ENCODE peak calls at places on chromosomes 11 and 22, in nine cellular contexts. One of them, this sample, is unnamed.

GRCh38 chr22:36846271-36846670 is 14.5 kb upstream of the NCF4 start:
- DNase-seq in neural progenitor cell: no peak
- DNase-seq in lower leg skin: no peak
- DNase-seq in keratinocyte: no peak
- DNase-seq in fibroblast of pulmonary artery: no peak
- DNase-seq in tibial nerve: no peak
- DNase-seq in tibial artery: no peak
- DNase-seq in IMR-90: no peak
- DNase-seq in left ventricle myocardium inferior: no peak
- DNase-seq in this sample: no peak

GRCh38 chr22:46546466-46547178 is 9.2 kb upstream of the CELSR1 start:
- DNase-seq in neural progenitor cell: peak
- DNase-seq in tibial artery: no peak
- DNase-seq in left ventricle myocardium inferior: peak
- DNase-seq in fibroblast of pulmonary artery: peak
- DNase-seq in tibial nerve: no peak
- DNase-seq in IMR-90: peak
- DNase-seq in lower leg skin: no peak
- DNase-seq in keratinocyte: no peak
- DNase-seq in this sample: peak

GRCh38 chr11:60971520-60971919 is at the start of gene CD6:
- DNase-seq in tibial artery: no peak
- DNase-seq in tibial nerve: no peak
- DNase-seq in neural progenitor cell: no peak
- DNase-seq in keratinocyte: no peak
- DNase-seq in lower leg skin: no peak
- DNase-seq in left ventricle myocardium inferior: no peak
- DNase-seq in fibroblast of pulmonary artery: no peak
- DNase-seq in IMR-90: no peak
- DNase-seq in this sample: no peak

GRCh38 chr11:101748572-101748971 is 164.8 kb upstream of the TRPC6 start:
- DNase-seq in keratinocyte: no peak
- DNase-seq in lower leg skin: no peak
- DNase-seq in left ventricle myocardium inferior: no peak
- DNase-seq in IMR-90: no peak
- DNase-seq in fibroblast of pulmonary artery: no peak
- DNase-seq in tibial nerve: no peak
- DNase-seq in neural progenitor cell: peak
- DNase-seq in tibial artery: no peak
- DNase-seq in this sample: no peak

GRCh38 chr11:64874308-64874707 is 4.1 kb downstream of the EHD1 start:
- DNase-seq in IMR-90: peak
- DNase-seq in lower leg skin: no peak
- DNase-seq in tibial artery: no peak
- DNase-seq in left ventricle myocardium inferior: no peak
- DNase-seq in neural progenitor cell: no peak
- DNase-seq in keratinocyte: no peak
- DNase-seq in fibroblast of pulmonary artery: no peak
- DNase-seq in tibial nerve: no peak
- DNase-seq in this sample: no peak

GRCh38 chr11:103202048-103202651 is 92.9 kb downstream of the DYNC2H1 start:
- DNase-seq in tibial artery: no peak
- DNase-seq in keratinocyte: no peak
- DNase-seq in neural progenitor cell: peak
- DNase-seq in tibial nerve: no peak
- DNase-seq in fibroblast of pulmonary artery: peak
- DNase-seq in IMR-90: peak
- DNase-seq in lower leg skin: no peak
- DNase-seq in left ventricle myocardium inferior: no peak
- DNase-seq in this sample: peak

GRCh38 chr11:101567086-101567485 is 16.7 kb downstream of the TRPC6 start:
- DNase-seq in tibial artery: no peak
- DNase-seq in fibroblast of pulmonary artery: no peak
- DNase-seq in IMR-90: no peak
- DNase-seq in keratinocyte: no peak
- DNase-seq in left ventricle myocardium inferior: no peak
- DNase-seq in lower leg skin: no peak
- DNase-seq in neural progenitor cell: peak
- DNase-seq in tibial nerve: no peak
- DNase-seq in this sample: no peak

GRCh38 chr11:116535954-116536353 is 236.8 kb downstream of the BUD13 start:
- DNase-seq in left ventricle myocardium inferior: no peak
- DNase-seq in fibroblast of pulmonary artery: no peak
- DNase-seq in neural progenitor cell: peak
- DNase-seq in lower leg skin: peak
- DNase-seq in tibial nerve: no peak
- DNase-seq in tibial artery: no peak
- DNase-seq in keratinocyte: no peak
- DNase-seq in IMR-90: no peak
- DNase-seq in this sample: no peak

GRCh38 chr11:82842019-82842418 is 58.2 kb downstream of the PRCP start:
- DNase-seq in lower leg skin: no peak
- DNase-seq in keratinocyte: no peak
- DNase-seq in tibial artery: no peak
- DNase-seq in neural progenitor cell: peak
- DNase-seq in left ventricle myocardium inferior: no peak
- DNase-seq in tibial nerve: no peak
- DNase-seq in fibroblast of pulmonary artery: no peak
- DNase-seq in IMR-90: no peak
- DNase-seq in this sample: no peak

GRCh38 chr11:128895505-128895904 is 4.3 kb downstream of the KCNJ5 start:
- DNase-seq in tibial nerve: no peak
- DNase-seq in tibial artery: no peak
- DNase-seq in IMR-90: no peak
- DNase-seq in neural progenitor cell: no peak
- DNase-seq in keratinocyte: no peak
- DNase-seq in lower leg skin: no peak
- DNase-seq in left ventricle myocardium inferior: no peak
- DNase-seq in fibroblast of pulmonary artery: no peak
- DNase-seq in this sample: no peak

GRCh38 chr22:48953103-48953720 is 874.5 kb downstream of the BRD1 start:
- DNase-seq in tibial artery: no peak
- DNase-seq in tibial nerve: no peak
- DNase-seq in fibroblast of pulmonary artery: no peak
- DNase-seq in IMR-90: no peak
- DNase-seq in keratinocyte: no peak
- DNase-seq in left ventricle myocardium inferior: no peak
- DNase-seq in neural progenitor cell: no peak
- DNase-seq in lower leg skin: peak
- DNase-seq in this sample: no peak

GRCh38 chr11:67504023-67504949 is 877 bp downstream of the PITPNM1 start:
- DNase-seq in left ventricle myocardium inferior: no peak
- DNase-seq in fibroblast of pulmonary artery: peak
- DNase-seq in neural progenitor cell: peak
- DNase-seq in IMR-90: no peak
- DNase-seq in tibial nerve: no peak
- DNase-seq in lower leg skin: no peak
- DNase-seq in tibial artery: no peak
- DNase-seq in keratinocyte: no peak
- DNase-seq in this sample: peak

GRCh38 chr22:37063436-37064420 is 12.2 kb downstream of the KCTD17 start:
- DNase-seq in lower leg skin: no peak
- DNase-seq in left ventricle myocardium inferior: no peak
- DNase-seq in IMR-90: no peak
- DNase-seq in keratinocyte: no peak
- DNase-seq in neural progenitor cell: no peak
- DNase-seq in tibial artery: no peak
- DNase-seq in tibial nerve: no peak
- DNase-seq in fibroblast of pulmonary artery: no peak
- DNase-seq in this sample: no peak

GRCh38 chr11:86461892-86462291 is 87.2 kb downstream of the CCDC81 start:
- DNase-seq in tibial nerve: no peak
- DNase-seq in keratinocyte: no peak
- DNase-seq in tibial artery: no peak
- DNase-seq in IMR-90: no peak
- DNase-seq in neural progenitor cell: no peak
- DNase-seq in lower leg skin: no peak
- DNase-seq in left ventricle myocardium inferior: no peak
- DNase-seq in fibroblast of pulmonary artery: no peak
- DNase-seq in this sample: no peak

GRCh38 chr11:16941935-16942334 is 72.3 kb downstream of the PLEKHA7 start:
- DNase-seq in IMR-90: no peak
- DNase-seq in fibroblast of pulmonary artery: no peak
- DNase-seq in neural progenitor cell: no peak
- DNase-seq in left ventricle myocardium inferior: no peak
- DNase-seq in tibial nerve: no peak
- DNase-seq in lower leg skin: no peak
- DNase-seq in tibial artery: no peak
- DNase-seq in keratinocyte: no peak
- DNase-seq in this sample: no peak

GRCh38 chr22:39282642-39283311 is 36.6 kb downstream of the RPL3 start:
- DNase-seq in left ventricle myocardium inferior: no peak
- DNase-seq in fibroblast of pulmonary artery: peak
- DNase-seq in keratinocyte: no peak
- DNase-seq in neural progenitor cell: no peak
- DNase-seq in lower leg skin: no peak
- DNase-seq in IMR-90: no peak
- DNase-seq in tibial artery: no peak
- DNase-seq in tibial nerve: no peak
- DNase-seq in this sample: peak
- TF ChIP-seq CTCF in left ventricle myocardium inferior: no peak
- TF ChIP-seq CTCF in fibroblast of pulmonary artery: no peak
- TF ChIP-seq CTCF in keratinocyte: no peak
- TF ChIP-seq CTCF in neural progenitor cell: peak
- TF ChIP-seq CTCF in lower leg skin: no peak
- TF ChIP-seq CTCF in IMR-90: peak
- TF ChIP-seq CTCF in tibial artery: no peak
- TF ChIP-seq CTCF in tibial nerve: no peak
- TF ChIP-seq CTCF in this sample: no peak

GRCh38 chr22:17753401-17753989 is 20.8 kb downstream of the BID start:
- DNase-seq in keratinocyte: no peak
- DNase-seq in IMR-90: peak
- DNase-seq in lower leg skin: no peak
- DNase-seq in left ventricle myocardium inferior: no peak
- DNase-seq in neural progenitor cell: no peak
- DNase-seq in tibial nerve: no peak
- DNase-seq in tibial artery: no peak
- DNase-seq in fibroblast of pulmonary artery: no peak
- DNase-seq in this sample: no peak

GRCh38 chr22:17748555-17749353 is 25.5 kb downstream of the BID start:
- DNase-seq in tibial artery: no peak
- DNase-seq in IMR-90: no peak
- DNase-seq in keratinocyte: no peak
- DNase-seq in tibial nerve: no peak
- DNase-seq in left ventricle myocardium inferior: peak
- DNase-seq in fibroblast of pulmonary artery: no peak
- DNase-seq in neural progenitor cell: peak
- DNase-seq in lower leg skin: no peak
- DNase-seq in this sample: no peak

GRCh38 chr22:17749605-17750395 is 24.5 kb downstream of the BID start:
- DNase-seq in tibial artery: no peak
- DNase-seq in tibial nerve: no peak
- DNase-seq in lower leg skin: no peak
- DNase-seq in keratinocyte: no peak
- DNase-seq in neural progenitor cell: peak
- DNase-seq in IMR-90: no peak
- DNase-seq in fibroblast of pulmonary artery: no peak
- DNase-seq in left ventricle myocardium inferior: no peak
- DNase-seq in this sample: no peak

GRCh38 chr22:17754233-17754925 is 19.9 kb downstream of the BID start:
- DNase-seq in tibial artery: no peak
- DNase-seq in neural progenitor cell: peak
- DNase-seq in lower leg skin: no peak
- DNase-seq in tibial nerve: no peak
- DNase-seq in left ventricle myocardium inferior: no peak
- DNase-seq in fibroblast of pulmonary artery: no peak
- DNase-seq in IMR-90: no peak
- DNase-seq in keratinocyte: no peak
- DNase-seq in this sample: no peak

DNA sequence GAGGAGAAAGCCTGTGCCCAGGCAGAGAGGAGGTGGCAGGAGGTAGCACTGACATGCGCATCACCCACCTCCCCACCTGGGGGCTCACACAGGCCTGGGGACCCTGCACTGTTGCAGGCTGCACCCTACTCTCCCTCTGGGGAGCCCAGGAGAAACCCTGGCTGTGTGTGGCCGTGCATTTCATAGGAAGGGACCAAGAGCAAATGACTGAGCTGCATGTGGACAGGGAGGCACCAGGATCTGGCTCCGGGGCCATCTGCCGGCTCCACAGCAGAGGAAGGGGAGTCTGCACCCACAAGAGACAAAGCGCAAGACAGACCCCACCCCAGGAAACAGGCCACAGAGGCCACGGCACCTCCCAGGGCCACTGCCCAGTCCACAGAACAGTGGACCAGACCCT is 22.7 kb downstream of the BID start:
- DNase-seq in fibroblast of pulmonary artery: no peak
- DNase-seq in lower leg skin: no peak
- DNase-seq in IMR-90: no peak
- DNase-seq in tibial nerve: no peak
- DNase-seq in keratinocyte: no peak
- DNase-seq in neural progenitor cell: no peak
- DNase-seq in left ventricle myocardium inferior: no peak
- DNase-seq in tibial artery: no peak
- DNase-seq in this sample: no peak
- H3K4me3 ChIP-seq in fibroblast of pulmonary artery: no peak
- H3K4me3 ChIP-seq in lower leg skin: no peak
- H3K4me3 ChIP-seq in IMR-90: no peak
- H3K4me3 ChIP-seq in tibial nerve: no peak
- H3K4me3 ChIP-seq in keratinocyte: no peak
- H3K4me3 ChIP-seq in neural progenitor cell: no peak
- H3K4me3 ChIP-seq in left ventricle myocardium inferior: no peak
- H3K4me3 ChIP-seq in tibial artery: no peak
- H3K4me3 ChIP-seq in this sample: no peak

GRCh38 chr11:57085604-57086003 is 96.1 kb upstream of the LRRC55 start:
- DNase-seq in tibial nerve: no peak
- DNase-seq in left ventricle myocardium inferior: no peak
- DNase-seq in IMR-90: no peak
- DNase-seq in tibial artery: no peak
- DNase-seq in fibroblast of pulmonary artery: peak
- DNase-seq in lower leg skin: no peak
- DNase-seq in neural progenitor cell: no peak
- DNase-seq in keratinocyte: no peak
- DNase-seq in this sample: peak
- TF ChIP-seq CTCF in tibial nerve: no peak
- TF ChIP-seq CTCF in left ventricle myocardium inferior: peak
- TF ChIP-seq CTCF in IMR-90: peak
- TF ChIP-seq CTCF in tibial artery: no peak
- TF ChIP-seq CTCF in fibroblast of pulmonary artery: peak
- TF ChIP-seq CTCF in lower leg skin: no peak
- TF ChIP-seq CTCF in neural progenitor cell: peak
- TF ChIP-seq CTCF in keratinocyte: peak
- TF ChIP-seq CTCF in this sample: peak

GRCh38 chr22:39996732-39997131 is 2.0 kb downstream of the FAM83F start:
- DNase-seq in IMR-90: no peak
- DNase-seq in keratinocyte: no peak
- DNase-seq in left ventricle myocardium inferior: no peak
- DNase-seq in tibial artery: no peak
- DNase-seq in neural progenitor cell: no peak
- DNase-seq in tibial nerve: no peak
- DNase-seq in lower leg skin: no peak
- DNase-seq in fibroblast of pulmonary artery: no peak
- DNase-seq in this sample: no peak
- H3K4me3 ChIP-seq in IMR-90: no peak
- H3K4me3 ChIP-seq in keratinocyte: peak
- H3K4me3 ChIP-seq in left ventricle myocardium inferior: no peak
- H3K4me3 ChIP-seq in tibial artery: no peak
- H3K4me3 ChIP-seq in neural progenitor cell: no peak
- H3K4me3 ChIP-seq in tibial nerve: no peak
- H3K4me3 ChIP-seq in lower leg skin: no peak
- H3K4me3 ChIP-seq in fibroblast of pulmonary artery: no peak
- H3K4me3 ChIP-seq in this sample: no peak

GRCh38 chr22:24178021-24178431 is 3.3 kb upstream of the SUSD2 start:
- DNase-seq in neural progenitor cell: no peak
- DNase-seq in left ventricle myocardium inferior: no peak
- DNase-seq in keratinocyte: no peak
- DNase-seq in IMR-90: no peak
- DNase-seq in tibial artery: no peak
- DNase-seq in lower leg skin: no peak
- DNase-seq in tibial nerve: no peak
- DNase-seq in fibroblast of pulmonary artery: no peak
- DNase-seq in this sample: no peak
- TF ChIP-seq CTCF in neural progenitor cell: no peak
- TF ChIP-seq CTCF in left ventricle myocardium inferior: no peak
- TF ChIP-seq CTCF in keratinocyte: no peak
- TF ChIP-seq CTCF in IMR-90: no peak
- TF ChIP-seq CTCF in tibial artery: no peak
- TF ChIP-seq CTCF in lower leg skin: no peak
- TF ChIP-seq CTCF in tibial nerve: no peak
- TF ChIP-seq CTCF in fibroblast of pulmonary artery: no peak
- TF ChIP-seq CTCF in this sample: no peak

This sample was measured in cardiac fibroblast.